ENCODE peak calls at places on chromosomes 2 and 18, in six cellular contexts. V is Peyer's patch, L is IMR-90, F is body of pancreas, S is esophagus muscularis mucosa, B is HCT116. N is an unnamed sample. For H3K4me1, the result is how much of the 10 kb centered on the place peaks cover.

GRCh38 chr2:148515976-148516375 is 128.6 kb upstream of the EPC2 start:
- DNase-seq in L (peak), B (no peak), S (no peak), F (no peak), V (no peak), N (peak)

GRCh38 chr2:41719756-41720155 is 328.1 kb upstream of the PKDCC start:
- DNase-seq in L (no peak), B (no peak), V (no peak), F (no peak), S (no peak), N (no peak)

GRCh38 chr18:59918320-59918755 is 18.5 kb downstream of the PMAIP1 start:
- DNase-seq in V (peak), F (no peak), B (peak), S (peak), L (peak), N (no peak)

GRCh38 chr2:45681675-45682074 is 30.2 kb downstream of the PRKCE start:
- DNase-seq in V (no peak), L (peak), B (peak), F (peak), S (no peak), N (peak)

GRCh38 chr2:112640800-112641675 is 4.7 kb upstream of the SLC20A1 start:
- DNase-seq in B (no peak), S (no peak), L (peak), F (peak), V (no peak), N (peak)

GRCh38 chr2:52934354-52934898 is 833.2 kb upstream of the CHAC2 start:
- DNase-seq in B (peak), L (peak), S (no peak), V (no peak), F (peak), N (peak)

GRCh38 chr2:240846881-240847601 is 21.6 kb upstream of the AGXT start:
- DNase-seq in V (no peak), L (no peak), S (no peak), B (no peak), F (peak), N (no peak)

GRCh38 chr2:226360658-226361057 is 439.0 kb downstream of the IRS1 start:
- DNase-seq in L (no peak), B (no peak), S (no peak), V (no peak), F (no peak), N (no peak)

GRCh38 chr2:219569041-219569440 is 2.3 kb downstream of the OBSL1 start:
- DNase-seq in B (no peak), F (no peak), V (no peak), S (no peak), L (no peak), N (no peak)

GRCh38 chr2:167054881-167055280 is 166.6 kb downstream of the XIRP2 start:
- DNase-seq in S (no peak), B (no peak), L (no peak), F (no peak), V (no peak), N (no peak)

GRCh38 chr18:8107426-8107825 is 501.8 kb upstream of the RAB12 start:
- DNase-seq in S (no peak), B (no peak), V (no peak), F (no peak), L (no peak), N (no peak)

GRCh38 chr18:3257627-3258120 is 4.3 kb upstream of the MYL12B start:
- DNase-seq in S (no peak), F (no peak), B (no peak), V (no peak), L (no peak), N (no peak)

GRCh38 chr18:9091066-9091476 is 11.4 kb upstream of the NDUFV2 start:
- DNase-seq in F (no peak), V (no peak), B (no peak), L (no peak), S (no peak), N (no peak)

GRCh38 chr2:231666171-231667095 is 41.9 kb upstream of the PTMA start:
- DNase-seq in F (peak), B (peak), S (peak), V (peak), L (peak), N (peak)

GRCh38 chr2:45860136-45861106 is 208.9 kb downstream of the PRKCE start:
- DNase-seq in B (no peak), F (peak), S (no peak), V (peak), L (peak), N (peak)

GRCh38 chr2:114800371-114800770 is 357.9 kb downstream of the DPP10 start:
- DNase-seq in V (no peak), B (no peak), L (no peak), F (no peak), S (no peak), N (no peak)

GRCh38 chr2:9984861-9985480 is 33.5 kb downstream of the GRHL1 start:
- DNase-seq in B (no peak), L (peak), F (no peak), V (no peak), S (no peak), N (no peak)

GRCh38 chr2:225319872-225320271 is 79.6 kb upstream of the NYAP2 start:
- DNase-seq in B (no peak), S (no peak), V (no peak), F (no peak), L (no peak), N (no peak)

GRCh38 chr2:239727182-239727775 is 297.9 kb downstream of the NDUFA10 start:
- DNase-seq in L (no peak), F (no peak), S (no peak), B (no peak), V (no peak), N (no peak)

GRCh38 chr2:149586898-149587219 is 716 bp downstream of the MMADHC start:
- DNase-seq in F (no peak), B (no peak), V (no peak), S (no peak), L (no peak), N (no peak)

GRCh38 chr2:75157435-75157834 is 41.9 kb downstream of the TACR1 start:
- DNase-seq in V (no peak), S (peak), B (no peak), L (no peak), F (no peak), N (no peak)

GRCh38 chr2:190563109-190563508 is 28.6 kb upstream of the NEMP2 start:
- DNase-seq in S (no peak), F (no peak), L (no peak), V (no peak), B (no peak), N (no peak)

GRCh38 chr18:41126541-41127235 is 828.3 kb upstream of the PIK3C3 start:
- DNase-seq in F (no peak), L (peak), S (no peak), V (no peak), B (no peak), N (peak)

GRCh38 chr2:208074610-208075356 is 49.5 kb upstream of the PLEKHM3 start:
- DNase-seq in F (no peak), B (no peak), V (no peak), L (no peak), S (no peak), N (no peak)

GRCh38 chr2:240462073-240462703 is 26.7 kb downstream of the GPC1 start:
- DNase-seq in L (no peak), V (no peak), S (no peak), B (no peak), F (no peak), N (no peak)

GRCh38 chr2:198127627-198128026 is 323.2 kb downstream of the PLCL1 start:
- DNase-seq in L (peak), F (peak), B (peak), V (no peak), S (no peak), N (peak)

GRCh38 chr2:195124391-195125079 is 532.5 kb upstream of the SLC39A10 start:
- DNase-seq in V (no peak), B (no peak), S (no peak), L (no peak), F (no peak), N (no peak)

GRCh38 chr18:11251891-11252270 is 102.5 kb upstream of the PIEZO2 start:
- DNase-seq in S (no peak), L (peak), F (peak), B (no peak), V (no peak), N (peak)

GRCh38 chr2:99468155-99468554 is 21.7 kb downstream of the REV1 start:
- DNase-seq in L (no peak), S (no peak), B (no peak), V (no peak), F (no peak), N (no peak)

GRCh38 chr2:158499383-158499782 is 42.6 kb downstream of the PKP4 start:
- DNase-seq in V (no peak), L (no peak), S (no peak), B (no peak), F (no peak), N (no peak)
- H3K4me1 ChIP-seq in V (under half), L (under half), S (half or more), B (under half), F (half or more), N (under half)

GRCh38 chr2:68832161-68832869 is 38.9 kb downstream of the BMP10 start:
- DNase-seq in S (peak), B (no peak), F (peak), V (peak), L (peak), N (peak)
- TF ChIP-seq POLR2A in S (no peak), B (no peak), F (no peak), V (no peak), L (peak), N (peak)

DNA sequence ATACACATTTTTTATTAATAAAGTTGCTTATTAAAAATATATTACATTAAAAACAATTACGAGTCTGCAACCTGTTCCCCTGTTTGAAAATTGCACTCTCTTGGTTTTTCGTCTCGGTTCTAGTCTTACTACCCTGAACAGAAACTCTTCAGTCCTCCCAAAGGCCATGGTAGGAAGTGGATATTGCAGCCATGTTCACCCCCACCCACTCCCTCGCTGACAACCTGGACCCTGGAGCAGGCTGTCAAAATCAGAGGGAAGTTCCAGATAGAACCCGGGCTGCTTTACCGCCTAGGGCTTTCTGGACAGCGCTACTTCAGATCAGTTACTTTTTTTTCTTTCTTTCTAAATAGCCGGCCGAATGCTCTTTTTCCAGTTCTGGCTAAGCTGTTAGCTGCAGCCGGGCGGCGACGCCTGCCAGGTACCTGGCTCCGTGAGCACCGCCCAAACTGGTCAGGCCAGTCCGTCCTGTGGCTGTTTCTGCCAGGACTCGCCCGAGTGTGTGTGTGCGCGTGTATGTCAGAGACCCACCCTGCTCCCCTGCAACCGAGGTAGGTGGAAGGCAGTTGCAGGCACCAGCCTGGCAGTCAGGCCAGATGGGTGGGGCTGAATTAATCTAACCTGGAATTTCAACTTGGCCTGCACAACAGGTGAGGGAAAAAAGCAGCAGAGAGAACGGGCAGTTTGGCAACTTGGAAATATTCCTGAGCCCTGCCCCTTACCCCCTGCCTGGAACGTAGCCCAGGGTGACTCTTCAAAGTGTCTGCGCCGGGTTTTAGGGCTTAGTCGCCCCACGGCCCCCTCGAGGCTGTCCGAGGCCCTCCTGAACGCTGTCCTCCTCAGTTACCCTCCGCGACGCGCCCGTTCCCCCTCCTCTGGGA is 1.1 kb upstream of the TET3 start:
- DNase-seq in B (peak), F (peak), V (peak), S (no peak), L (no peak), N (no peak)
- H3K4me1 ChIP-seq in B (half or more), F (half or more), V (under half), S (half or more), L (under half), N (under half)

DNA sequence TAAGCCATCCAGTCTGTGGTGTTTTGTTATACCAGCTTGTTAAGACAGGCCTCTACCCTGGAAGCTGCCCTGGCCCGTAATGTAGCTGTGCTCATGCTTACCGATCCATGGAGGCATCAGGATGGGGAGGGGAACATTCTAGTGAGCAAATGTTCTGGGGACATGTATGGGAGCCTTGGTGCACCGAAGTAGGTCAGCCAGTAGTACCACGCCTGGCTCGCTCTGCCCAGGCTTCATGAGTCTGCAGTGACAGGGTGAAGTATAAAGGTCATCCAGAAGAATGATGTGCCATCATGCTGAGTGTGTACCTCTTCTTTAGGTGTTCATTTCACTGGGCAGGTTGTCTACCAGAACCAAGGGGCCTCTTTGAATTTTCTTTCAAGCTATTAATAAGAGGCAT is 16.3 kb downstream of the RASGRP3 start:
- DNase-seq in B (no peak), V (no peak), F (no peak), L (no peak), S (no peak), N (no peak)
- TF ChIP-seq POLR2A in B (no peak), V (no peak), F (no peak), L (no peak), S (no peak), N (no peak)